ENCODE peak calls at places on chromosomes 3 and 15, in four cellular contexts. K is epithelial cell of proximal tubule, U is MCF 10A, R is endothelial cell of umbilical vein. M is an unnamed sample.

GRCh38 chr15:60079210-60079609 is 75.1 kb downstream of the FOXB1 start:
- DNase-seq in K (no peak), U (no peak), R (no peak), M (peak; percentile 59)

GRCh38 chr15:98823012-98823458 is 174.7 kb downstream of the IGF1R start:
- DNase-seq in K (no peak), U (peak; percentile 28), R (peak; percentile 59), M (no peak)

GRCh38 chr3:11477286-11477935 is 166.3 kb downstream of the VGLL4 start:
- DNase-seq in K (peak; percentile 53), U (peak; percentile 29), R (peak; percentile 95), M (peak; percentile 18)

GRCh38 chr3:114447545-114447944 is 153.7 kb downstream of the TIGIT start:
- DNase-seq in K (no peak), U (peak; percentile 5), R (no peak), M (no peak)

GRCh38 chr3:156631323-156631722 is 43.1 kb upstream of the TIPARP start:
- DNase-seq in K (no peak), U (peak; percentile 37), R (no peak), M (no peak)

GRCh38 chr3:132538072-132538471 is 59.0 kb upstream of the ACKR4 start:
- DNase-seq in K (no peak), U (no peak), R (no peak), M (no peak)

GRCh38 chr15:90306560-90306959 is 41.1 kb downstream of the NGRN start:
- DNase-seq in K (no peak), U (no peak), R (no peak), M (no peak)

GRCh38 chr15:40054746-40055575 is 16.0 kb upstream of the SRP14 start:
- DNase-seq in K (no peak), U (no peak), R (no peak), M (no peak)

GRCh38 chr15:81897011-81897677 is 148.7 kb downstream of the MEX3B start:
- DNase-seq in K (no peak), U (peak; percentile 41), R (no peak), M (no peak)

GRCh38 chr3:185393055-185393454 is 30.1 kb downstream of the MAP3K13 start:
- DNase-seq in K (no peak), U (no peak), R (no peak), M (no peak)

GRCh38 chr3:123752228-123752627 is 131.9 kb downstream of the MYLK start:
- DNase-seq in K (no peak), U (no peak), R (no peak), M (no peak)

GRCh38 chr3:149356044-149356592 is 21.3 kb downstream of the TM4SF1 start:
- DNase-seq in K (no peak), U (no peak), R (no peak), M (peak; percentile 48)

GRCh38 chr3:160810360-160810759 is 54.3 kb downstream of the PPM1L start:
- DNase-seq in K (no peak), U (no peak), R (no peak), M (no peak)

GRCh38 chr15:47411733-47412530 is 305.4 kb upstream of the SEMA6D start:
- DNase-seq in K (no peak), U (no peak), R (peak; percentile 73), M (no peak)

GRCh38 chr15:45425135-45425534 is 46.8 kb upstream of the GATM start:
- DNase-seq in K (no peak), U (no peak), R (peak; percentile 19), M (no peak)

GRCh38 chr15:88908697-88909621 is 4.2 kb downstream of the MFGE8 start:
- DNase-seq in K (no peak), U (no peak), R (no peak), M (no peak)

GRCh38 chr3:124812291-124813265 is 74.6 kb downstream of the ITGB5 start:
- DNase-seq in K (peak; percentile 89), U (peak; percentile 94), R (peak; percentile 9), M (peak; percentile 80)

GRCh38 chr15:80604583-80605506 is 90.3 kb upstream of the ABHD17C start:
- DNase-seq in K (no peak), U (peak; percentile 60), R (no peak), M (no peak)

GRCh38 chr15:57370929-57371328 is 5.4 kb upstream of the CGNL1 start:
- DNase-seq in K (no peak), U (no peak), R (no peak), M (no peak)

GRCh38 chr3:71056327-71056726 is 527.2 kb downstream of the FOXP1 start:
- DNase-seq in K (no peak), U (peak; percentile 72), R (peak; percentile 89), M (no peak)

GRCh38 chr3:196631655-196632032 is 7.8 kb upstream of the NRROS start:
- DNase-seq in K (no peak), U (no peak), R (no peak), M (no peak)

GRCh38 chr3:194447161-194447560 is 39.6 kb downstream of the ATP13A3 start:
- DNase-seq in K (no peak), U (no peak), R (no peak), M (peak; percentile 51)

M was measured in HT-29.